ENCODE peak calls at places on chromosomes 5 and 9, in eight cellular contexts. M is retinal pigment epithelial cell, H is stomach, U is gastrocnemius medialis, S is OCI-LY7, R is tibial artery, N is breast epithelium, J is PC-3. D is an unnamed sample.

GRCh38 chr5:14394365-14394764 is 187.2 kb upstream of the OTULINL start:
- DNase-seq in M (no peak), S (no peak), H (no peak), U (no peak), R (no peak), J (no peak), N (no peak), D (no peak)

GRCh38 chr9:37390759-37391158 is 31.7 kb upstream of the GRHPR start:
- DNase-seq in R (no peak), J (peak), N (no peak), M (no peak), S (peak), U (no peak), H (peak), D (no peak)

GRCh38 chr9:132728497-132728896 is 58.2 kb downstream of the GTF3C4 start:
- DNase-seq in S (no peak), M (no peak), H (no peak), R (no peak), N (no peak), U (no peak), J (no peak), D (no peak)

GRCh38 chr5:140214831-140215230 is 39.8 kb downstream of the CYSTM1 start:
- DNase-seq in H (peak), N (no peak), R (no peak), M (no peak), U (peak), J (peak), S (no peak), D (no peak)

GRCh38 chr9:132446887-132447286 is 36.9 kb downstream of the CFAP77 start:
- DNase-seq in S (no peak), R (no peak), M (no peak), U (no peak), J (no peak), N (no peak), H (no peak), D (no peak)

GRCh38 chr5:163913548-163913947 is 408.1 kb downstream of the MAT2B start:
- DNase-seq in S (peak), J (no peak), H (no peak), U (no peak), M (no peak), N (no peak), R (no peak), D (no peak)

GRCh38 chr9:84079994-84080393 is 99.4 kb downstream of the RMI1 start:
- DNase-seq in H (no peak), U (no peak), R (no peak), J (no peak), M (no peak), N (no peak), S (no peak), D (no peak)

GRCh38 chr5:156581725-156582124 is 254.8 kb downstream of the SGCD start:
- DNase-seq in J (no peak), U (no peak), H (no peak), N (no peak), R (no peak), M (no peak), S (no peak), D (no peak)

GRCh38 chr5:134371834-134372340 is 518 bp downstream of the UBE2B start:
- DNase-seq in J (peak), U (peak), N (peak), M (peak), H (peak), R (peak), S (peak), D (peak)

GRCh38 chr9:128553695-128554094 is 1.3 kb downstream of the SPTAN1 start:
- DNase-seq in U (no peak), J (peak), R (no peak), N (no peak), M (peak), S (peak), H (no peak), D (no peak)

GRCh38 chr9:117135481-117135880 is 279.4 kb downstream of the ASTN2 start:
- DNase-seq in J (no peak), R (no peak), U (no peak), S (no peak), H (no peak), M (no peak), N (no peak), D (no peak)

GRCh38 chr5:142686210-142686734 is 382 bp upstream of the FGF1 start:
- DNase-seq in U (no peak), R (peak), M (no peak), H (no peak), S (no peak), N (no peak), J (no peak), D (no peak)

GRCh38 chr5:68433921-68434879 is 218.6 kb downstream of the PIK3R1 start:
- DNase-seq in U (peak), H (peak), J (peak), R (peak), M (peak), S (peak), N (peak), D (peak)

GRCh38 chr9:101477736-101478135 is 42.2 kb upstream of the ALDOB start:
- DNase-seq in M (no peak), R (no peak), H (no peak), J (no peak), S (no peak), N (no peak), U (no peak), D (no peak)

GRCh38 chr5:568061-568781 is 43.9 kb upstream of the CEP72 start:
- DNase-seq in H (no peak), N (no peak), M (no peak), J (no peak), S (no peak), U (no peak), R (no peak), D (peak)

GRCh38 chr5:122845253-122846050 is at the start of gene SNX24:
- DNase-seq in S (peak), U (peak), R (peak), N (peak), M (peak), H (peak), J (peak), D (no peak)

GRCh38 chr5:125870271-125870670 is 552.9 kb upstream of the GRAMD2B start:
- DNase-seq in H (no peak), J (no peak), U (no peak), S (no peak), R (no peak), N (no peak), M (no peak), D (no peak)

GRCh38 chr9:131546336-131547084 is 1.2 kb downstream of the PRRT1B start:
- DNase-seq in U (no peak), J (peak), S (no peak), N (no peak), R (no peak), H (peak), M (no peak), D (no peak)

GRCh38 chr5:118580959-118581358 is 407.4 kb downstream of the DTWD2 start:
- DNase-seq in M (no peak), S (no peak), N (no peak), J (no peak), R (no peak), U (no peak), H (no peak), D (no peak)

GRCh38 chr5:111360173-111360572 is 136.0 kb downstream of the CAMK4 start:
- DNase-seq in M (no peak), U (no peak), H (no peak), S (no peak), J (no peak), N (no peak), R (no peak), D (no peak)

GRCh38 chr5:160092960-160093701 is 26.1 kb downstream of the PWWP2A start:
- DNase-seq in J (no peak), U (no peak), N (no peak), R (no peak), H (no peak), M (no peak), S (no peak), D (no peak)

GRCh38 chr5:83518676-83519075 is 47.1 kb downstream of the VCAN start:
- DNase-seq in R (no peak), J (no peak), H (no peak), U (no peak), M (no peak), N (no peak), S (no peak), D (no peak)

GRCh38 chr5:172565455-172565854 is 75.6 kb upstream of the NEURL1B start:
- DNase-seq in U (no peak), R (no peak), N (no peak), M (no peak), S (no peak), H (no peak), J (no peak), D (no peak)

GRCh38 chr5:112574566-112574965 is 155.5 kb upstream of the EPB41L4A start:
- DNase-seq in R (no peak), J (no peak), H (no peak), U (no peak), M (no peak), N (no peak), S (no peak), D (no peak)

GRCh38 chr9:136628287-136628686 is 34.4 kb upstream of the EGFL7 start:
- DNase-seq in M (no peak), R (no peak), S (no peak), N (no peak), H (no peak), J (no peak), U (no peak), D (peak)

GRCh38 chr5:6995115-6995514 is 281.9 kb downstream of the TENT4A start:
- DNase-seq in M (no peak), H (no peak), U (no peak), S (no peak), R (no peak), N (no peak), J (no peak), D (no peak)

GRCh38 chr5:89117131-89117644 is 234.2 kb upstream of the MEF2C start:
- DNase-seq in J (peak), S (no peak), N (no peak), M (no peak), R (no peak), H (no peak), U (no peak), D (no peak)

GRCh38 chr9:87062706-87063105 is 115.4 kb upstream of the GAS1 start:
- DNase-seq in J (no peak), M (no peak), U (no peak), H (no peak), R (no peak), S (no peak), N (no peak), D (no peak)

GRCh38 chr5:74919487-74919886 is 53.3 kb upstream of the FAM169A start:
- DNase-seq in M (no peak), J (peak), H (no peak), U (no peak), R (no peak), S (peak), N (no peak), D (no peak)

GRCh38 chr5:32505718-32506117 is 61.2 kb upstream of the ZFR start:
- DNase-seq in M (no peak), U (peak), R (no peak), N (no peak), S (no peak), H (no peak), J (no peak), D (no peak)

GRCh38 chr5:108753331-108753730 is 5.6 kb downstream of the FER start:
- DNase-seq in S (no peak), J (peak), U (no peak), M (peak), N (no peak), R (no peak), H (no peak), D (no peak)

GRCh38 chr9:94011134-94011533 is 56.0 kb upstream of the BARX1 start:
- DNase-seq in H (peak), N (no peak), S (no peak), R (no peak), U (no peak), M (no peak), J (peak), D (no peak)

GRCh38 chr5:110738812-110739651 is at the start of gene SLC25A46:
- DNase-seq in N (peak), H (peak), J (peak), M (peak), S (peak), R (peak), U (peak), D (peak)

GRCh38 chr9:71302776-71303175 is 181.4 kb upstream of the TRPM3 start:
- DNase-seq in J (no peak), H (no peak), N (no peak), S (no peak), M (no peak), U (no peak), R (no peak), D (no peak)

DNA sequence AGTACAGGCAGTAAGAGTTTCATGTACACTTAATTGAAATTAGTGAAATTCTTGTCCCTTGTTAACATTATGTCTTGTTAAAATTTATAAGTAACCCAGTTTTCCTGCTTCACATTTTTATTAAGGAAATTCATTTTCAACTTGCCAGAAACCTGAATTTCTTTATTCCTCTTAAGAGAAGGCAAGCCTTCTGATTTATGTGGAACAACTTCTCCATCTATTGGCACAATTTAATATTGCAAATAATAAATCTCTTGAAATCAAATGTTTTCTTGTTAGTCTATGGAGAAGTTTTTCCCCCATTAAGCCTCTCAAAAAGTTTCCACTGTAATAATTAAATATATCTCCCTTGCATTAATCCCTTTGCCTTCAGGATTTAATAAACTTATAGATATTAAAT is 33.8 kb upstream of the ACO1 start:
- DNase-seq in M (no peak), N (no peak), U (no peak), H (no peak), J (peak), R (no peak), S (peak), D (no peak)
- TF ChIP-seq CTCF in M (peak), N (peak), U (peak), H (peak), J (peak), R (no peak), S (peak), D (peak)

GRCh38 chr5:3197237-3197636 is 398.4 kb upstream of the IRX1 start:
- DNase-seq in N (no peak), U (no peak), J (no peak), R (no peak), M (no peak), S (no peak), H (no peak), D (no peak)

GRCh38 chr5:3194684-3195083 is 400.9 kb upstream of the IRX1 start:
- DNase-seq in S (no peak), R (no peak), N (no peak), M (no peak), U (no peak), J (no peak), H (no peak), D (peak)

GRCh38 chr5:3191585-3191984 is 404.0 kb upstream of the IRX1 start:
- DNase-seq in H (no peak), N (no peak), M (no peak), J (no peak), R (no peak), S (no peak), U (no peak), D (peak)

GRCh38 chr5:3195991-3196390 is 399.6 kb upstream of the IRX1 start:
- DNase-seq in N (no peak), S (no peak), R (no peak), U (no peak), J (no peak), M (no peak), H (no peak), D (peak)

GRCh38 chr5:3194141-3194540 is 401.5 kb upstream of the IRX1 start:
- DNase-seq in N (no peak), U (no peak), J (no peak), H (no peak), M (no peak), S (no peak), R (no peak), D (peak)
- TF ChIP-seq CTCF in N (no peak), U (no peak), J (no peak), H (no peak), M (no peak), S (no peak), R (no peak), D (no peak)

GRCh38 chr5:132011561-132012384 is at the start of gene ACSL6:
- DNase-seq in H (peak), J (no peak), N (no peak), M (no peak), R (peak), S (no peak), U (peak), D (peak)
- TF ChIP-seq CTCF in H (no peak), J (no peak), N (no peak), M (no peak), R (no peak), S (no peak), U (no peak), D (no peak)

DNA sequence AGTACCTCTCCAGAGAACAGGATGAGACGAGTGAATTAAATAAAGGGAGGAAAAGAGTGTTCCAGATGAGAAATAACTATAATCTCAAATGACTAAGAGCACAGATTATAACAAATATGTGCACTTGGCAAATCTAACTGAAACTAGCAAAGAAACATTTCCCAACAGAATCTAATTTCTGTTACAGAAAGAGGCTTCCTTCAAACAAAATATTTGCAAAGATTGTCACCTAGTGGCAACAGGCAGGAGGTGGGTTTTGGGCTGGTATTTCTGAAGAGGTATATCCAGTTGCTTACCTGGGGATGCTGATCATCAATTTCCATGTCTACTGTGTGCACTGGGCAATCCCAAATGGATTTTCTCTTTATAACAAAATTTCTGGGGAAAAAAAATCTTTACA is 5.6 kb upstream of the SPDL1 start:
- DNase-seq in M (no peak), S (peak), U (no peak), H (no peak), N (no peak), J (peak), R (no peak), D (no peak)
- TF ChIP-seq CTCF in M (peak), S (peak), U (no peak), H (no peak), N (peak), J (peak), R (no peak), D (peak)

GRCh38 chr5:36402512-36402906 is 100.8 kb upstream of the RANBP3L start:
- DNase-seq in M (no peak), H (no peak), N (no peak), J (no peak), R (no peak), S (no peak), U (no peak), D (no peak)

GRCh38 chr5:36395260-36395659 is 93.6 kb upstream of the RANBP3L start:
- DNase-seq in H (no peak), N (no peak), S (peak), J (no peak), M (no peak), R (no peak), U (no peak), D (no peak)

GRCh38 chr5:36393656-36394438 is 92.1 kb upstream of the RANBP3L start:
- DNase-seq in N (no peak), H (no peak), R (no peak), M (no peak), U (no peak), J (peak), S (no peak), D (no peak)

GRCh38 chr5:36396640-36397039 is 94.9 kb upstream of the RANBP3L start:
- DNase-seq in S (no peak), R (no peak), N (no peak), U (no peak), M (no peak), H (no peak), J (peak), D (no peak)

DNA sequence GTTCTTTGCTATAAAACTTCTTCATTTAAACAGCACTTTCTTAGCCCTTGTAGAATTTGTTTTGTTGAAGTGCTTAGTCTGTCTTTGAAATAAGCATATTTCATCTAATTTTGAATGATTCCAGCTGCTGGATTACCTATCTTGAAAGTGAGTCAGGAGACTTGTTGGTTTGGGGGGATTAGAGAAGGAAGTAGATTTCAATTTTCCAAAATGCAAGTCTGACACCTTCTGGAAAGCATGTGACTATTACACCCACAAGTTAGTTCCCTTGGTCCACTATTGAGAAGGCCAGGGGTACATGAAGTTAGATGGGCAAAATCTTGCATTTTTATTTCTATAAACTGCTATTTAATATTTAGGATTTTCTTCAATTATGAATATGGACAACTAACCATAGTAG is 96.4 kb upstream of the RANBP3L start:
- DNase-seq in U (no peak), R (no peak), S (peak), M (no peak), N (no peak), H (no peak), J (peak), D (no peak)
- TF ChIP-seq CTCF in U (no peak), R (peak), S (peak), M (peak), N (no peak), H (no peak), J (peak), D (peak)

GRCh38 chr9:114382951-114383865 is 4.6 kb downstream of the AKNA start:
- DNase-seq in N (no peak), H (no peak), J (no peak), M (no peak), S (no peak), R (peak), U (peak), D (no peak)
- TF ChIP-seq CTCF in N (no peak), H (no peak), J (no peak), M (no peak), S (no peak), R (peak), U (no peak), D (peak)

GRCh38 chr5:137856201-137856600 is 11.5 kb upstream of the MYOT start:
- DNase-seq in R (no peak), U (no peak), J (no peak), H (no peak), M (no peak), S (no peak), N (no peak), D (no peak)

GRCh38 chr5:137856916-137857862 is 10.5 kb upstream of the MYOT start:
- DNase-seq in R (no peak), S (no peak), U (peak), H (no peak), N (no peak), M (no peak), J (no peak), D (no peak)

GRCh38 chr5:137858954-137859353 is 8.7 kb upstream of the MYOT start:
- DNase-seq in S (no peak), R (no peak), N (no peak), J (no peak), H (no peak), U (no peak), M (no peak), D (no peak)

GRCh38 chr5:137862251-137862650 is 5.4 kb upstream of the MYOT start:
- DNase-seq in U (no peak), R (no peak), S (no peak), M (no peak), J (no peak), H (no peak), N (no peak), D (no peak)

GRCh38 chr5:137858223-137858916 is 9.3 kb upstream of the MYOT start:
- DNase-seq in S (no peak), R (no peak), U (no peak), M (no peak), N (no peak), H (no peak), J (no peak), D (no peak)
- TF ChIP-seq CTCF in S (no peak), R (no peak), U (no peak), M (no peak), N (no peak), H (no peak), J (no peak), D (no peak)

GRCh38 chr5:133319905-133320520 is 268.2 kb downstream of the HSPA4 start:
- DNase-seq in N (no peak), U (no peak), M (no peak), J (peak), S (peak), R (no peak), H (no peak), D (no peak)

GRCh38 chr5:133317558-133317957 is 265.7 kb downstream of the HSPA4 start:
- DNase-seq in S (peak), U (no peak), H (no peak), M (no peak), J (no peak), R (no peak), N (no peak), D (no peak)

GRCh38 chr5:133314086-133314485 is 262.3 kb downstream of the HSPA4 start:
- DNase-seq in N (no peak), M (no peak), R (no peak), J (no peak), S (no peak), H (no peak), U (no peak), D (no peak)

GRCh38 chr5:133319244-133319643 is 267.4 kb downstream of the HSPA4 start:
- DNase-seq in J (no peak), M (no peak), U (no peak), H (no peak), R (no peak), N (no peak), S (no peak), D (no peak)

GRCh38 chr5:133316346-133317343 is 264.8 kb downstream of the HSPA4 start:
- DNase-seq in U (no peak), H (no peak), J (peak), N (no peak), M (no peak), S (peak), R (no peak), D (no peak)
- TF ChIP-seq CTCF in U (no peak), H (no peak), J (peak), N (no peak), M (peak), S (peak), R (no peak), D (peak)